ENCODE peak calls at places on chromosomes 11 and 22, in ten cellular contexts. One of them, this sample, is unnamed.

GRCh38 chr22:41910599-41911291 is 4.1 kb downstream of the SHISA8 start:
- DNase-seq in astrocyte of the spinal cord: no peak
- DNase-seq in hepatocyte: peak
- DNase-seq in uterus: no peak
- DNase-seq in fibroblast of mammary gland: peak
- DNase-seq in breast epithelium: no peak
- DNase-seq in A549: no peak
- DNase-seq in cardiac fibroblast: peak
- DNase-seq in heart left ventricle: peak
- DNase-seq in PC-3: peak
- DNase-seq in this sample: peak

GRCh38 chr11:66264893-66265292 is 3.5 kb upstream of the RAB1B start:
- DNase-seq in breast epithelium: no peak
- DNase-seq in A549: peak
- DNase-seq in cardiac fibroblast: no peak
- DNase-seq in heart left ventricle: no peak
- DNase-seq in astrocyte of the spinal cord: no peak
- DNase-seq in uterus: no peak
- DNase-seq in PC-3: peak
- DNase-seq in hepatocyte: no peak
- DNase-seq in fibroblast of mammary gland: no peak
- DNase-seq in this sample: no peak

GRCh38 chr22:19149047-19149883 is 827 bp downstream of the GSC2 start:
- DNase-seq in astrocyte of the spinal cord: no peak
- DNase-seq in hepatocyte: no peak
- DNase-seq in breast epithelium: no peak
- DNase-seq in heart left ventricle: no peak
- DNase-seq in uterus: no peak
- DNase-seq in PC-3: no peak
- DNase-seq in A549: no peak
- DNase-seq in fibroblast of mammary gland: peak
- DNase-seq in cardiac fibroblast: no peak
- DNase-seq in this sample: no peak

GRCh38 chr11:46554205-46555162 is 39.3 kb downstream of the AMBRA1 start:
- DNase-seq in fibroblast of mammary gland: peak
- DNase-seq in astrocyte of the spinal cord: peak
- DNase-seq in PC-3: peak
- DNase-seq in uterus: peak
- DNase-seq in cardiac fibroblast: peak
- DNase-seq in A549: peak
- DNase-seq in hepatocyte: peak
- DNase-seq in heart left ventricle: no peak
- DNase-seq in breast epithelium: no peak
- DNase-seq in this sample: peak

GRCh38 chr22:41217553-41218157 is 12.5 kb downstream of the L3MBTL2 start:
- DNase-seq in heart left ventricle: peak
- DNase-seq in A549: no peak
- DNase-seq in fibroblast of mammary gland: peak
- DNase-seq in astrocyte of the spinal cord: peak
- DNase-seq in PC-3: no peak
- DNase-seq in uterus: peak
- DNase-seq in cardiac fibroblast: peak
- DNase-seq in hepatocyte: peak
- DNase-seq in breast epithelium: no peak
- DNase-seq in this sample: peak

GRCh38 chr11:45409587-45409986 is 123.4 kb upstream of the SYT13 start:
- DNase-seq in astrocyte of the spinal cord: no peak
- DNase-seq in PC-3: no peak
- DNase-seq in hepatocyte: no peak
- DNase-seq in A549: no peak
- DNase-seq in heart left ventricle: no peak
- DNase-seq in fibroblast of mammary gland: peak
- DNase-seq in breast epithelium: no peak
- DNase-seq in uterus: no peak
- DNase-seq in cardiac fibroblast: no peak
- DNase-seq in this sample: no peak

GRCh38 chr22:31533391-31533790 is 37.1 kb downstream of the SFI1 start:
- DNase-seq in uterus: no peak
- DNase-seq in cardiac fibroblast: no peak
- DNase-seq in breast epithelium: no peak
- DNase-seq in fibroblast of mammary gland: no peak
- DNase-seq in PC-3: no peak
- DNase-seq in A549: no peak
- DNase-seq in hepatocyte: no peak
- DNase-seq in astrocyte of the spinal cord: no peak
- DNase-seq in heart left ventricle: no peak
- DNase-seq in this sample: no peak

GRCh38 chr11:114049050-114049449 is 10.5 kb upstream of the ZBTB16 start:
- DNase-seq in astrocyte of the spinal cord: no peak
- DNase-seq in hepatocyte: no peak
- DNase-seq in cardiac fibroblast: no peak
- DNase-seq in heart left ventricle: no peak
- DNase-seq in PC-3: no peak
- DNase-seq in fibroblast of mammary gland: no peak
- DNase-seq in A549: no peak
- DNase-seq in breast epithelium: no peak
- DNase-seq in uterus: no peak
- DNase-seq in this sample: no peak

GRCh38 chr11:57235761-57236703 is 1.0 kb downstream of the APLNR start:
- DNase-seq in PC-3: no peak
- DNase-seq in uterus: no peak
- DNase-seq in hepatocyte: no peak
- DNase-seq in heart left ventricle: no peak
- DNase-seq in breast epithelium: no peak
- DNase-seq in A549: no peak
- DNase-seq in astrocyte of the spinal cord: no peak
- DNase-seq in fibroblast of mammary gland: no peak
- DNase-seq in cardiac fibroblast: no peak
- DNase-seq in this sample: no peak

GRCh38 chr11:57240007-57240406 is 3.0 kb upstream of the APLNR start:
- DNase-seq in astrocyte of the spinal cord: no peak
- DNase-seq in fibroblast of mammary gland: no peak
- DNase-seq in PC-3: no peak
- DNase-seq in heart left ventricle: no peak
- DNase-seq in hepatocyte: no peak
- DNase-seq in uterus: no peak
- DNase-seq in cardiac fibroblast: no peak
- DNase-seq in A549: no peak
- DNase-seq in breast epithelium: no peak
- DNase-seq in this sample: no peak

GRCh38 chr11:57239348-57239747 is 2.3 kb upstream of the APLNR start:
- DNase-seq in breast epithelium: no peak
- DNase-seq in heart left ventricle: no peak
- DNase-seq in fibroblast of mammary gland: no peak
- DNase-seq in hepatocyte: no peak
- DNase-seq in astrocyte of the spinal cord: no peak
- DNase-seq in uterus: no peak
- DNase-seq in cardiac fibroblast: no peak
- DNase-seq in PC-3: no peak
- DNase-seq in A549: no peak
- DNase-seq in this sample: no peak

GRCh38 chr11:57240757-57241156 is 3.7 kb upstream of the APLNR start:
- DNase-seq in uterus: no peak
- DNase-seq in A549: no peak
- DNase-seq in fibroblast of mammary gland: no peak
- DNase-seq in heart left ventricle: no peak
- DNase-seq in astrocyte of the spinal cord: no peak
- DNase-seq in cardiac fibroblast: no peak
- DNase-seq in hepatocyte: no peak
- DNase-seq in breast epithelium: no peak
- DNase-seq in PC-3: no peak
- DNase-seq in this sample: no peak

DNA sequence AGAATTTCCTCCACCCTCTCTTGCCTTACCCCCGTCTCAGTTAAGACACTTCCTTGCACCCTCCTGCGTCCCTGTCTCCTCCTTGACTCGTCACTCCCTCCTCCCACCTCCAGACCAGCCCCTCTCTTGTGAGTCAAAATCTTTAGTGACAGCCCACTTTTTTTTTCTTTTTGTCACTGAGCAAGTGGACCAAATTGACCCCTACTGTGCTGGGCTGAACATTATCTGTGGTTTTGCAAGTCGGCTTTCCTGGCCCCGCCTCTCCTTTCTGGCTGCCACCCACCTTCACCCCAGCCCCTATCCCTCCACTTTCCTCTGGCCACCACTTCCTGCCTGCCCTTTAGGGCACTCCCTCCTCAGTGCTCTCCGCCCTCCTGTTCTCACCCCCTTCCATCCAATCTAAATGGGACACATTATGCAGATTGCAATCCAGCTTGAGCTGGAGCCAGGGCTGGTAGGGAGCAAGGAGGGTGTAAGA is at the start of gene APLNR:
- DNase-seq in PC-3: no peak
- DNase-seq in astrocyte of the spinal cord: no peak
- DNase-seq in A549: no peak
- DNase-seq in hepatocyte: no peak
- DNase-seq in heart left ventricle: no peak
- DNase-seq in uterus: no peak
- DNase-seq in breast epithelium: no peak
- DNase-seq in fibroblast of mammary gland: no peak
- DNase-seq in cardiac fibroblast: no peak
- DNase-seq in this sample: no peak
- H3K4me3 ChIP-seq in PC-3: no peak
- H3K4me3 ChIP-seq in astrocyte of the spinal cord: no peak
- H3K4me3 ChIP-seq in A549: no peak
- H3K4me3 ChIP-seq in hepatocyte: no peak
- H3K4me3 ChIP-seq in heart left ventricle: peak
- H3K4me3 ChIP-seq in uterus: no peak
- H3K4me3 ChIP-seq in breast epithelium: no peak
- H3K4me3 ChIP-seq in fibroblast of mammary gland: no peak
- H3K4me3 ChIP-seq in cardiac fibroblast: no peak
- H3K4me3 ChIP-seq in this sample: no peak

GRCh38 chr22:47169801-47170140 is 407.3 kb downstream of the TBC1D22A start:
- DNase-seq in cardiac fibroblast: no peak
- DNase-seq in A549: no peak
- DNase-seq in uterus: no peak
- DNase-seq in breast epithelium: peak
- DNase-seq in heart left ventricle: peak
- DNase-seq in fibroblast of mammary gland: no peak
- DNase-seq in hepatocyte: no peak
- DNase-seq in PC-3: no peak
- DNase-seq in astrocyte of the spinal cord: no peak
- DNase-seq in this sample: no peak

GRCh38 chr22:47171441-47172221 is 409.2 kb downstream of the TBC1D22A start:
- DNase-seq in cardiac fibroblast: no peak
- DNase-seq in uterus: no peak
- DNase-seq in astrocyte of the spinal cord: no peak
- DNase-seq in A549: no peak
- DNase-seq in breast epithelium: peak
- DNase-seq in hepatocyte: no peak
- DNase-seq in PC-3: no peak
- DNase-seq in fibroblast of mammary gland: no peak
- DNase-seq in heart left ventricle: peak
- DNase-seq in this sample: no peak

GRCh38 chr22:47167056-47167455 is 404.6 kb downstream of the TBC1D22A start:
- DNase-seq in PC-3: no peak
- DNase-seq in A549: no peak
- DNase-seq in uterus: no peak
- DNase-seq in heart left ventricle: peak
- DNase-seq in breast epithelium: peak
- DNase-seq in fibroblast of mammary gland: no peak
- DNase-seq in astrocyte of the spinal cord: no peak
- DNase-seq in cardiac fibroblast: no peak
- DNase-seq in hepatocyte: no peak
- DNase-seq in this sample: no peak

GRCh38 chr22:47168441-47168840 is 406.0 kb downstream of the TBC1D22A start:
- DNase-seq in heart left ventricle: peak
- DNase-seq in breast epithelium: peak
- DNase-seq in astrocyte of the spinal cord: no peak
- DNase-seq in cardiac fibroblast: no peak
- DNase-seq in uterus: no peak
- DNase-seq in hepatocyte: no peak
- DNase-seq in fibroblast of mammary gland: no peak
- DNase-seq in A549: no peak
- DNase-seq in PC-3: no peak
- DNase-seq in this sample: no peak

DNA sequence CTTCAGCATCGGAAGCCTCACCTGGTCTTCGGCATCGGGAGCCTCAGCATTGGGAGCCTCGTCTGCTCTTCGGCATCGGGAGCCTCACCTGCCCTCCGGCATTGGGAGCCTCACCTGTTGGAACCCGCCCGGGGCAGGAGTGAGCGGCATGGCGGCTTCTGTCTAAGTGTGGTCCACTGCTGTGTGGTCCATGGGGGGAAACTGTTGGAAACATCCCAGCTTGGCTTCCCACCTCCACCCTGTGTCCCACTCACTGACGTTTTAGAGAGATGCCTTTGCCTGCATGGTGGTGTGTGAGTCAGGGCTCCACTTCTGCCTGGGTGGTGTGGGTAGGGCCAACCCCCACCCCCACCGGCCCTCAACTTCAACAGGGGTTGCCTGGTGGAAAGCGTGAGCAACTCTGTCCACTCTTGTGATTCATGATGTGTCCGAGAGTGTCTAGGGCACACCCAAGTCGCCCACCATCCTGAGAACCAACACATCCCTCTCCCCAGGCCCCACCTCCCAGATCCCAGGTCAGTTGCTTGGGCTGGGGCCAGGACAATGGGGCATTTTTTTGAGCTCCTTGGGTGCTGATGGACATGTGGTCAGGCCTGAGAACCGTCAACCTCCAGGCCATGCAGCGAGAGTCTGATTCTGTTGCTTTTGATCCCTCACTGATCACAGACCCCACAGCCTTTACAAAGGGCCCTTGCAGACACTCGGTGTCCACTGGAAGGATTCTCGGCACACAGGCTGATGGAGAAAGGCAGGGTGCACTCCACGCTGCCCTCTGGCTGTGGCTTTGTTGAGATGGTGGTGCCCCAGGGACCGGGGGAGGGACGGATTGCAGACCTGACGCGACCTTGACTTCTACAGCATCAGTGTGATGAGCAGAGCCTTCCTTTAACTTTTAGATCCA is 406.7 kb downstream of the TBC1D22A start:
- DNase-seq in cardiac fibroblast: peak
- DNase-seq in hepatocyte: no peak
- DNase-seq in astrocyte of the spinal cord: no peak
- DNase-seq in PC-3: peak
- DNase-seq in breast epithelium: peak
- DNase-seq in fibroblast of mammary gland: peak
- DNase-seq in heart left ventricle: peak
- DNase-seq in uterus: no peak
- DNase-seq in A549: peak
- DNase-seq in this sample: no peak
- TF ChIP-seq CTCF in cardiac fibroblast: peak
- TF ChIP-seq CTCF in hepatocyte: peak
- TF ChIP-seq CTCF in astrocyte of the spinal cord: peak
- TF ChIP-seq CTCF in PC-3: peak
- TF ChIP-seq CTCF in breast epithelium: no peak
- TF ChIP-seq CTCF in fibroblast of mammary gland: no peak
- TF ChIP-seq CTCF in heart left ventricle: no peak
- TF ChIP-seq CTCF in uterus: no peak
- TF ChIP-seq CTCF in A549: no peak
- TF ChIP-seq CTCF in this sample: peak

GRCh38 chr11:79973701-79974626 is 533.1 kb upstream of the TENM4 start:
- DNase-seq in A549: no peak
- DNase-seq in astrocyte of the spinal cord: no peak
- DNase-seq in PC-3: no peak
- DNase-seq in breast epithelium: no peak
- DNase-seq in hepatocyte: no peak
- DNase-seq in heart left ventricle: no peak
- DNase-seq in fibroblast of mammary gland: peak
- DNase-seq in cardiac fibroblast: peak
- DNase-seq in uterus: no peak
- DNase-seq in this sample: peak
- H3K4me3 ChIP-seq in A549: no peak
- H3K4me3 ChIP-seq in astrocyte of the spinal cord: no peak
- H3K4me3 ChIP-seq in PC-3: no peak
- H3K4me3 ChIP-seq in breast epithelium: no peak
- H3K4me3 ChIP-seq in hepatocyte: no peak
- H3K4me3 ChIP-seq in heart left ventricle: no peak
- H3K4me3 ChIP-seq in fibroblast of mammary gland: no peak
- H3K4me3 ChIP-seq in cardiac fibroblast: no peak
- H3K4me3 ChIP-seq in uterus: no peak
- H3K4me3 ChIP-seq in this sample: peak

DNA sequence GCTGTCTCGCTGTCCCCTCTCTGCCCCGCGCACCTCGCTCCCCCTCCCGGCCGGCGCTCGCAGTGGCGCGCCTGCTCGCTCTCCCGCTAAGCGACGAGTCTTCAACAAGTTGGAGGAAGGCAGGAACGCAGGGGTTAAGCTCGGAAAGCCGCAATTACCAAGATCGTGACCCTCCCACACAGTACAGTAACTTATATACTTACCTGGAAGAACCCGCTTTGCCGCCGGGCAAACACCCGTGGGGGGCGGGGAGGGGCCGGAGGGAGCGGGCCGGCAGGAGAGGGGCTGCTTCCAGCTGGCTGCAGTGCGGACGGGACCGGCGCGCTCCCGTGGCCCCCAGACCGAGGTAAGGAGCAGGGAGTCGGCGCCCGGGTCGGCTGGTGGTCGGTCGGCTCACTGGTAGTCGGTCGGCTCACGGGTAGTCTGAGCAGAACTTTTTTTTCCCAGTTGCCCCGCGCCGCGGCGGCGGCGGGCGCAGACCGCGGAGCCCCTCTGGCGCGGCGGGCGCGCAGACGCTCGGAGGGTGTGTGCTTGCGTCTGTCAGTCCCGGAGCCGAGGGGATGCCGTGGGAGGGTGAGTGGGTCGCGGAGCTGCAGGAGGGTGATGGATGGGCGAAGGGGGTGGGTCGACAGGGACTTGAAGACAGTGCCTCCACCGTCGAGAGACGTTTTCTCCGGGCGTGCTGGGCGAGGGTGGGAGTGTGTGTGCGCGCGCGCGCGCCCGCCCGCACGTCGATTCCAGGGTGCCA is 101.2 kb upstream of the HSD17B12 start:
- DNase-seq in A549: peak
- DNase-seq in breast epithelium: no peak
- DNase-seq in PC-3: peak
- DNase-seq in uterus: no peak
- DNase-seq in cardiac fibroblast: peak
- DNase-seq in hepatocyte: peak
- DNase-seq in heart left ventricle: no peak
- DNase-seq in astrocyte of the spinal cord: peak
- DNase-seq in fibroblast of mammary gland: peak
- DNase-seq in this sample: no peak
- TF ChIP-seq CTCF in A549: peak
- TF ChIP-seq CTCF in breast epithelium: no peak
- TF ChIP-seq CTCF in PC-3: peak
- TF ChIP-seq CTCF in uterus: no peak
- TF ChIP-seq CTCF in cardiac fibroblast: peak
- TF ChIP-seq CTCF in hepatocyte: peak
- TF ChIP-seq CTCF in heart left ventricle: peak
- TF ChIP-seq CTCF in astrocyte of the spinal cord: peak
- TF ChIP-seq CTCF in fibroblast of mammary gland: peak
- TF ChIP-seq CTCF in this sample: peak